ENCODE peak calls at places on chromosome 1, in six cellular contexts. One of them, this sample, is unnamed.

GRCh38 chr1:163870666-163871065 is 548.9 kb downstream of the NUF2 start:
- DNase-seq in T-helper 1 cell: no peak
- DNase-seq in IMR-90: no peak
- DNase-seq in stimulated activated CD8-positive, alpha-beta memory T cell treated with anti-CD3 and anti-CD28 coated beads, Interleukin-15, amount 100 ng/mL, for 24 hours: no peak
- DNase-seq in mucosa of gallbladder: no peak
- DNase-seq in ACHN: no peak
- DNase-seq in this sample: peak

GRCh38 chr1:227880342-227880924 is 65.0 kb downstream of the PRSS38 start:
- DNase-seq in mucosa of gallbladder: no peak
- DNase-seq in stimulated activated CD8-positive, alpha-beta memory T cell treated with anti-CD3 and anti-CD28 coated beads, Interleukin-15, amount 100 ng/mL, for 24 hours: no peak
- DNase-seq in ACHN: no peak
- DNase-seq in IMR-90: no peak
- DNase-seq in T-helper 1 cell: no peak
- DNase-seq in this sample: no peak

GRCh38 chr1:231385118-231385748 is 36.9 kb downstream of the EGLN1 start:
- DNase-seq in IMR-90: no peak
- DNase-seq in ACHN: no peak
- DNase-seq in mucosa of gallbladder: no peak
- DNase-seq in stimulated activated CD8-positive, alpha-beta memory T cell treated with anti-CD3 and anti-CD28 coated beads, Interleukin-15, amount 100 ng/mL, for 24 hours: no peak
- DNase-seq in T-helper 1 cell: no peak
- DNase-seq in this sample: no peak

GRCh38 chr1:199978408-199978940 is 49.0 kb upstream of the NR5A2 start:
- DNase-seq in stimulated activated CD8-positive, alpha-beta memory T cell treated with anti-CD3 and anti-CD28 coated beads, Interleukin-15, amount 100 ng/mL, for 24 hours: no peak
- DNase-seq in mucosa of gallbladder: no peak
- DNase-seq in ACHN: no peak
- DNase-seq in IMR-90: peak
- DNase-seq in T-helper 1 cell: no peak
- DNase-seq in this sample: peak

GRCh38 chr1:17594690-17595601 is 55.4 kb downstream of the ARHGEF10L start:
- DNase-seq in ACHN: no peak
- DNase-seq in IMR-90: no peak
- DNase-seq in T-helper 1 cell: no peak
- DNase-seq in stimulated activated CD8-positive, alpha-beta memory T cell treated with anti-CD3 and anti-CD28 coated beads, Interleukin-15, amount 100 ng/mL, for 24 hours: no peak
- DNase-seq in mucosa of gallbladder: no peak
- DNase-seq in this sample: peak

GRCh38 chr1:58650141-58650540 is 49.7 kb downstream of the MYSM1 start:
- DNase-seq in mucosa of gallbladder: no peak
- DNase-seq in stimulated activated CD8-positive, alpha-beta memory T cell treated with anti-CD3 and anti-CD28 coated beads, Interleukin-15, amount 100 ng/mL, for 24 hours: no peak
- DNase-seq in T-helper 1 cell: no peak
- DNase-seq in IMR-90: peak
- DNase-seq in ACHN: no peak
- DNase-seq in this sample: no peak

GRCh38 chr1:175385316-175385715 is 192.7 kb upstream of the KIAA0040 start:
- DNase-seq in ACHN: no peak
- DNase-seq in mucosa of gallbladder: no peak
- DNase-seq in stimulated activated CD8-positive, alpha-beta memory T cell treated with anti-CD3 and anti-CD28 coated beads, Interleukin-15, amount 100 ng/mL, for 24 hours: no peak
- DNase-seq in T-helper 1 cell: no peak
- DNase-seq in IMR-90: no peak
- DNase-seq in this sample: no peak

GRCh38 chr1:55826413-55827080 is 611.4 kb upstream of the USP24 start:
- DNase-seq in IMR-90: peak
- DNase-seq in T-helper 1 cell: no peak
- DNase-seq in stimulated activated CD8-positive, alpha-beta memory T cell treated with anti-CD3 and anti-CD28 coated beads, Interleukin-15, amount 100 ng/mL, for 24 hours: no peak
- DNase-seq in mucosa of gallbladder: no peak
- DNase-seq in ACHN: no peak
- DNase-seq in this sample: peak

GRCh38 chr1:7022058-7022457 is 236.8 kb downstream of the CAMTA1 start:
- DNase-seq in stimulated activated CD8-positive, alpha-beta memory T cell treated with anti-CD3 and anti-CD28 coated beads, Interleukin-15, amount 100 ng/mL, for 24 hours: no peak
- DNase-seq in mucosa of gallbladder: no peak
- DNase-seq in ACHN: no peak
- DNase-seq in IMR-90: no peak
- DNase-seq in T-helper 1 cell: no peak
- DNase-seq in this sample: no peak

GRCh38 chr1:160637821-160638539 is 8.9 kb downstream of the SLAMF1 start:
- DNase-seq in ACHN: no peak
- DNase-seq in mucosa of gallbladder: no peak
- DNase-seq in stimulated activated CD8-positive, alpha-beta memory T cell treated with anti-CD3 and anti-CD28 coated beads, Interleukin-15, amount 100 ng/mL, for 24 hours: no peak
- DNase-seq in IMR-90: no peak
- DNase-seq in T-helper 1 cell: no peak
- DNase-seq in this sample: peak

GRCh38 chr1:194533641-194534040 is 1347.2 kb upstream of the B3GALT2 start:
- DNase-seq in T-helper 1 cell: no peak
- DNase-seq in IMR-90: peak
- DNase-seq in ACHN: peak
- DNase-seq in stimulated activated CD8-positive, alpha-beta memory T cell treated with anti-CD3 and anti-CD28 coated beads, Interleukin-15, amount 100 ng/mL, for 24 hours: no peak
- DNase-seq in mucosa of gallbladder: no peak
- DNase-seq in this sample: no peak

GRCh38 chr1:25128168-25128621 is 104.1 kb downstream of the SYF2 start:
- DNase-seq in T-helper 1 cell: no peak
- DNase-seq in IMR-90: no peak
- DNase-seq in stimulated activated CD8-positive, alpha-beta memory T cell treated with anti-CD3 and anti-CD28 coated beads, Interleukin-15, amount 100 ng/mL, for 24 hours: no peak
- DNase-seq in ACHN: no peak
- DNase-seq in mucosa of gallbladder: no peak
- DNase-seq in this sample: no peak

GRCh38 chr1:181139631-181140051 is 51.1 kb downstream of the IER5 start:
- DNase-seq in ACHN: no peak
- DNase-seq in IMR-90: peak
- DNase-seq in T-helper 1 cell: no peak
- DNase-seq in mucosa of gallbladder: no peak
- DNase-seq in stimulated activated CD8-positive, alpha-beta memory T cell treated with anti-CD3 and anti-CD28 coated beads, Interleukin-15, amount 100 ng/mL, for 24 hours: no peak
- DNase-seq in this sample: peak